ENCODE peak calls at places on chromosomes 13 and 19, in five cellular contexts. One of them, this sample, is unnamed.

GRCh38 chr19:7540761-7541480 is 5.4 kb downstream of the PNPLA6 start:
- DNase-seq in fibroblast of lung: peak; percentile 44
- DNase-seq in endothelial cell: no peak
- DNase-seq in GM10248: no peak
- DNase-seq in PC-3: peak; percentile 45
- DNase-seq in this sample: no peak

GRCh38 chr13:49218493-49219051 is 1.6 kb upstream of the MLNR start:
- DNase-seq in fibroblast of lung: peak; percentile 27
- DNase-seq in endothelial cell: no peak
- DNase-seq in GM10248: no peak
- DNase-seq in PC-3: no peak
- DNase-seq in this sample: no peak

GRCh38 chr19:29667941-29668340 is 2.7 kb downstream of the PLEKHF1 start:
- DNase-seq in fibroblast of lung: no peak
- DNase-seq in endothelial cell: no peak
- DNase-seq in GM10248: no peak
- DNase-seq in PC-3: no peak
- DNase-seq in this sample: no peak

GRCh38 chr13:79451500-79451962 is 29.4 kb upstream of the NDFIP2 start:
- DNase-seq in fibroblast of lung: peak; percentile 95
- DNase-seq in endothelial cell: no peak
- DNase-seq in GM10248: peak; percentile 74
- DNase-seq in PC-3: peak; percentile 62
- DNase-seq in this sample: peak; percentile 25

GRCh38 chr19:49432141-49433073 is 7.2 kb downstream of the GFY start:
- DNase-seq in fibroblast of lung: no peak
- DNase-seq in endothelial cell: no peak
- DNase-seq in GM10248: peak; percentile 39
- DNase-seq in PC-3: no peak
- DNase-seq in this sample: no peak

GRCh38 chr13:43763143-43763759 is 23.5 kb downstream of the ENOX1 start:
- DNase-seq in fibroblast of lung: no peak
- DNase-seq in endothelial cell: no peak
- DNase-seq in GM10248: no peak
- DNase-seq in PC-3: no peak
- DNase-seq in this sample: no peak

GRCh38 chr19:19217110-19217509 is 5.4 kb downstream of the NCAN start:
- DNase-seq in fibroblast of lung: peak; percentile 20
- DNase-seq in endothelial cell: no peak
- DNase-seq in GM10248: no peak
- DNase-seq in PC-3: peak; percentile 64
- DNase-seq in this sample: no peak

GRCh38 chr13:31909889-31910551 is 121.6 kb upstream of the FRY start:
- DNase-seq in fibroblast of lung: peak; percentile 41
- DNase-seq in endothelial cell: peak; percentile 57
- DNase-seq in GM10248: peak; percentile 30
- DNase-seq in PC-3: peak; percentile 63
- DNase-seq in this sample: no peak

GRCh38 chr13:85725433-85725832 is 73.8 kb downstream of the SLITRK6 start:
- DNase-seq in fibroblast of lung: no peak
- DNase-seq in endothelial cell: no peak
- DNase-seq in GM10248: no peak
- DNase-seq in PC-3: peak; percentile 48
- DNase-seq in this sample: no peak

GRCh38 chr19:29665826-29666633 is 769 bp downstream of the PLEKHF1 start:
- DNase-seq in fibroblast of lung: peak; percentile 66
- DNase-seq in endothelial cell: no peak
- DNase-seq in GM10248: peak; percentile 39
- DNase-seq in PC-3: peak; percentile 38
- DNase-seq in this sample: no peak

GRCh38 chr19:1183543-1184172 is 9.6 kb upstream of the SBNO2 start:
- DNase-seq in fibroblast of lung: peak; percentile 38
- DNase-seq in endothelial cell: no peak
- DNase-seq in GM10248: peak; percentile 69
- DNase-seq in PC-3: peak; percentile 92
- DNase-seq in this sample: no peak

GRCh38 chr19:38556521-38557174 is 61.1 kb downstream of the MAP4K1 start:
- DNase-seq in fibroblast of lung: no peak
- DNase-seq in endothelial cell: no peak
- DNase-seq in GM10248: no peak
- DNase-seq in PC-3: no peak
- DNase-seq in this sample: no peak
- TF ChIP-seq CTCF in fibroblast of lung: peak; percentile 12
- TF ChIP-seq CTCF in endothelial cell: no peak
- TF ChIP-seq CTCF in GM10248: peak; percentile 22
- TF ChIP-seq CTCF in PC-3: no peak
- TF ChIP-seq CTCF in this sample: no peak

GRCh38 chr13:30804474-30804873 is 69.1 kb downstream of the ALOX5AP start:
- DNase-seq in fibroblast of lung: no peak
- DNase-seq in endothelial cell: peak; percentile 15
- DNase-seq in GM10248: no peak
- DNase-seq in PC-3: no peak
- DNase-seq in this sample: no peak
- TF ChIP-seq CTCF in fibroblast of lung: peak; percentile 16
- TF ChIP-seq CTCF in endothelial cell: peak; percentile 42
- TF ChIP-seq CTCF in GM10248: no peak
- TF ChIP-seq CTCF in PC-3: peak; percentile 33
- TF ChIP-seq CTCF in this sample: no peak

GRCh38 chr19:38932425-38933179 is 1.9 kb downstream of the MRPS12 start:
- DNase-seq in fibroblast of lung: peak; percentile 40
- DNase-seq in endothelial cell: no peak
- DNase-seq in GM10248: no peak
- DNase-seq in PC-3: peak; percentile 6
- DNase-seq in this sample: no peak
- TF ChIP-seq CTCF in fibroblast of lung: peak; percentile 44
- TF ChIP-seq CTCF in endothelial cell: no peak
- TF ChIP-seq CTCF in GM10248: peak; percentile 36
- TF ChIP-seq CTCF in PC-3: peak; percentile 42
- TF ChIP-seq CTCF in this sample: no peak

DNA sequence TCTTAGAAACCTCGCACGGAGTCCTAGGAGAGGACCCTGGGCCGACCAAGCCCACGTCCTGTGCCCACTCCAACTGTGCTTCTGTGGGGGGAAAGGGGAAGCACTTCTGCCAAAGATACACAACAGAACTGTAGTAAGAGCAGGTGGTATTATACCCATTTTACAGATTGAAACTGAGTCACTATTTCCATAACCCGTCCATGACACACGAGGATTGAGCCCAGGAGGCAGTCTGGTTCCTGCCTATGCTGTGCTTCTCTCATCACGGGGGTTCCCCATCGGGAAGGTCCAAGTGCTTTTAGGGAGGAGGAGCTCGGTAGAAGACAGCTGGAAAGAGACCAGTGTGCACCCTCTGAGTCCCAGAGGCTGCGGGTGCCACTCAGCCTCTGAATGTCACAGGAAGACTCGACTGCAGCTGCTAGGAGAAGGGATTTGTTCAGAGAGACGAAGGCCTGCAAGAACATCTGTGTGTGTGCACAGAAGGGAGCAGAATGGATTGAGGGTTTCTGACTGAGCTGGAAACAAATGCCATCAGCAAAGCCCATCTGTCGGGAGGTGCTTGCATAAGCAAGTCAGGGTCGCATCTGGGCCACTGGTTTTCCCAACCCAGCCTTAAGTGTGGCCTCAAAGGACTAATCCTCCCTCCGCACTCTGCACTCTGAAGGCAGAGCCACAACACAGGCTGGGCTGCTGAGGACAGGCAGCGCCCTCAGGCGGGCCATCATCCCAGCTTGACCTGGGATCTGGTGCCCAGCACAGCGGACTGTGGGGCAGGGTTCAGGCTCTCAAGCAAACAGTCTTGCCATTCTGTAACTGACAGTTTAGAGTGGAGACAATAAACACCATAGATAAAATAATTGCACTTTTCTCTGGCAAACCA is 150.0 kb downstream of the DPF1 start:
- DNase-seq in fibroblast of lung: no peak
- DNase-seq in endothelial cell: peak; percentile 28
- DNase-seq in GM10248: no peak
- DNase-seq in PC-3: no peak
- DNase-seq in this sample: no peak
- TF ChIP-seq CTCF in fibroblast of lung: no peak
- TF ChIP-seq CTCF in endothelial cell: no peak
- TF ChIP-seq CTCF in GM10248: no peak
- TF ChIP-seq CTCF in PC-3: no peak
- TF ChIP-seq CTCF in this sample: no peak

DNA sequence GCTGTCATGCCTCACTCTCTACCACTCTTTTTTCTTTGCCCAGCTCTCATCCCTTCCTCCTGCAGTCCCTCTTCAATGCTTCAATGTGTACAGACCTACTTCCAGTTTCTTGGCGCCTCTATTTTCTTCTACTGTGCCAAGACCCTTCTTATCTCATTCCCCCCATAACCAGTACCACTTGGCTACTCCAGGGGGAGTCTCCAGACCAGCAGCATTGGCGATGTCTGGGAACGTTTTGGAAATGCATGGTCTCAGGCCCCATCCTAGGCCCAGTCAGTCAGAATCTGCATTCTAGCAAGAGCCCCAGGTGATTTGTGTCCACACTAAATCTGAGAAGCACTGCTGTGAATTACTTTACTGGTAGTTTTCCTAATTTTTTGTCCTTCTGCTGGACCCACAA is 198.2 kb downstream of the SLC7A1 start:
- DNase-seq in fibroblast of lung: no peak
- DNase-seq in endothelial cell: no peak
- DNase-seq in GM10248: no peak
- DNase-seq in PC-3: no peak
- DNase-seq in this sample: no peak
- TF ChIP-seq CTCF in fibroblast of lung: no peak
- TF ChIP-seq CTCF in endothelial cell: no peak
- TF ChIP-seq CTCF in GM10248: no peak
- TF ChIP-seq CTCF in PC-3: peak; percentile 20
- TF ChIP-seq CTCF in this sample: no peak

GRCh38 chr19:57351867-57352266 is 796 bp downstream of the ZNF304 start:
- DNase-seq in fibroblast of lung: no peak
- DNase-seq in endothelial cell: no peak
- DNase-seq in GM10248: no peak
- DNase-seq in PC-3: no peak
- DNase-seq in this sample: no peak
- TF ChIP-seq CTCF in fibroblast of lung: no peak
- TF ChIP-seq CTCF in endothelial cell: no peak
- TF ChIP-seq CTCF in GM10248: no peak
- TF ChIP-seq CTCF in PC-3: peak; percentile 32
- TF ChIP-seq CTCF in this sample: no peak

GRCh38 chr13:33711441-33711840 is 106.5 kb upstream of the RFC3 start:
- DNase-seq in fibroblast of lung: peak; percentile 29
- DNase-seq in endothelial cell: no peak
- DNase-seq in GM10248: no peak
- DNase-seq in PC-3: no peak
- DNase-seq in this sample: no peak

GRCh38 chr13:33707449-33707848 is 110.5 kb upstream of the RFC3 start:
- DNase-seq in fibroblast of lung: no peak
- DNase-seq in endothelial cell: no peak
- DNase-seq in GM10248: no peak
- DNase-seq in PC-3: no peak
- DNase-seq in this sample: no peak

GRCh38 chr13:33710924-33711323 is 107.0 kb upstream of the RFC3 start:
- DNase-seq in fibroblast of lung: no peak
- DNase-seq in endothelial cell: no peak
- DNase-seq in GM10248: no peak
- DNase-seq in PC-3: no peak
- DNase-seq in this sample: no peak
- TF ChIP-seq CTCF in fibroblast of lung: no peak
- TF ChIP-seq CTCF in endothelial cell: no peak
- TF ChIP-seq CTCF in GM10248: no peak
- TF ChIP-seq CTCF in PC-3: no peak
- TF ChIP-seq CTCF in this sample: no peak

This sample was measured in activated B cell treated with CpG ODN at 0.5 μM for 24 hours.